ENCODE peak calls at places on chromosome 12, in nine cellular contexts. One of them, this sample, is unnamed.

GRCh38 chr12:93243689-93244513 is 133.8 kb upstream of the NUDT4 start:
- DNase-seq in PC-9: peak
- DNase-seq in AG04450: peak
- DNase-seq in astrocyte of the cerebellum: no peak
- DNase-seq in choroid plexus epithelial cell: peak
- DNase-seq in stomach: no peak
- DNase-seq in SK-N-SH: peak
- DNase-seq in GM23338: no peak
- DNase-seq in lower leg skin: no peak
- DNase-seq in this sample: peak

GRCh38 chr12:18430425-18431048 is 169.2 kb downstream of the PIK3C2G start:
- DNase-seq in PC-9: no peak
- DNase-seq in AG04450: peak
- DNase-seq in astrocyte of the cerebellum: peak
- DNase-seq in choroid plexus epithelial cell: peak
- DNase-seq in stomach: peak
- DNase-seq in SK-N-SH: peak
- DNase-seq in GM23338: peak
- DNase-seq in lower leg skin: no peak
- DNase-seq in this sample: peak

GRCh38 chr12:43737646-43738045 is 20.9 kb downstream of the PUS7L start:
- DNase-seq in PC-9: no peak
- DNase-seq in AG04450: no peak
- DNase-seq in astrocyte of the cerebellum: no peak
- DNase-seq in choroid plexus epithelial cell: peak
- DNase-seq in stomach: no peak
- DNase-seq in SK-N-SH: no peak
- DNase-seq in GM23338: no peak
- DNase-seq in lower leg skin: no peak
- DNase-seq in this sample: no peak

GRCh38 chr12:76996983-76997382 is 68.4 kb downstream of the E2F7 start:
- DNase-seq in PC-9: no peak
- DNase-seq in AG04450: no peak
- DNase-seq in astrocyte of the cerebellum: no peak
- DNase-seq in choroid plexus epithelial cell: no peak
- DNase-seq in stomach: no peak
- DNase-seq in SK-N-SH: no peak
- DNase-seq in GM23338: no peak
- DNase-seq in lower leg skin: no peak
- DNase-seq in this sample: no peak

GRCh38 chr12:132506730-132507538 is 17.0 kb downstream of the FBRSL1 start:
- DNase-seq in PC-9: no peak
- DNase-seq in AG04450: peak
- DNase-seq in astrocyte of the cerebellum: no peak
- DNase-seq in choroid plexus epithelial cell: peak
- DNase-seq in stomach: peak
- DNase-seq in SK-N-SH: peak
- DNase-seq in GM23338: no peak
- DNase-seq in lower leg skin: peak
- DNase-seq in this sample: no peak

GRCh38 chr12:93379432-93380308 is 1.9 kb downstream of the NUDT4 start:
- DNase-seq in PC-9: no peak
- DNase-seq in AG04450: no peak
- DNase-seq in astrocyte of the cerebellum: no peak
- DNase-seq in choroid plexus epithelial cell: no peak
- DNase-seq in stomach: no peak
- DNase-seq in SK-N-SH: no peak
- DNase-seq in GM23338: no peak
- DNase-seq in lower leg skin: no peak
- DNase-seq in this sample: no peak

GRCh38 chr12:1885082-1885596 is 33.3 kb downstream of the CACNA2D4 start:
- DNase-seq in PC-9: no peak
- DNase-seq in AG04450: no peak
- DNase-seq in astrocyte of the cerebellum: no peak
- DNase-seq in choroid plexus epithelial cell: no peak
- DNase-seq in stomach: no peak
- DNase-seq in SK-N-SH: no peak
- DNase-seq in GM23338: no peak
- DNase-seq in lower leg skin: peak
- DNase-seq in this sample: no peak

GRCh38 chr12:94304012-94304411 is 155.6 kb downstream of the PLXNC1 start:
- DNase-seq in PC-9: no peak
- DNase-seq in AG04450: no peak
- DNase-seq in astrocyte of the cerebellum: no peak
- DNase-seq in choroid plexus epithelial cell: no peak
- DNase-seq in stomach: no peak
- DNase-seq in SK-N-SH: no peak
- DNase-seq in GM23338: no peak
- DNase-seq in lower leg skin: no peak
- DNase-seq in this sample: no peak

GRCh38 chr12:6723607-6724408 is at the start of gene COPS7A:
- DNase-seq in PC-9: peak
- DNase-seq in AG04450: peak
- DNase-seq in astrocyte of the cerebellum: peak
- DNase-seq in choroid plexus epithelial cell: peak
- DNase-seq in stomach: peak
- DNase-seq in SK-N-SH: peak
- DNase-seq in GM23338: peak
- DNase-seq in lower leg skin: peak
- DNase-seq in this sample: peak

GRCh38 chr12:6724409-6724797 is 557 bp downstream of the COPS7A start:
- DNase-seq in PC-9: no peak
- DNase-seq in AG04450: no peak
- DNase-seq in astrocyte of the cerebellum: no peak
- DNase-seq in choroid plexus epithelial cell: no peak
- DNase-seq in stomach: peak
- DNase-seq in SK-N-SH: peak
- DNase-seq in GM23338: peak
- DNase-seq in lower leg skin: no peak
- DNase-seq in this sample: no peak

GRCh38 chr12:6716874-6717437 is 6.9 kb upstream of the COPS7A start:
- DNase-seq in PC-9: no peak
- DNase-seq in AG04450: no peak
- DNase-seq in astrocyte of the cerebellum: no peak
- DNase-seq in choroid plexus epithelial cell: no peak
- DNase-seq in stomach: no peak
- DNase-seq in SK-N-SH: no peak
- DNase-seq in GM23338: no peak
- DNase-seq in lower leg skin: no peak
- DNase-seq in this sample: no peak

GRCh38 chr12:6725350-6725749 is 1.5 kb downstream of the COPS7A start:
- DNase-seq in PC-9: no peak
- DNase-seq in AG04450: no peak
- DNase-seq in astrocyte of the cerebellum: no peak
- DNase-seq in choroid plexus epithelial cell: no peak
- DNase-seq in stomach: no peak
- DNase-seq in SK-N-SH: no peak
- DNase-seq in GM23338: no peak
- DNase-seq in lower leg skin: no peak
- DNase-seq in this sample: no peak

DNA sequence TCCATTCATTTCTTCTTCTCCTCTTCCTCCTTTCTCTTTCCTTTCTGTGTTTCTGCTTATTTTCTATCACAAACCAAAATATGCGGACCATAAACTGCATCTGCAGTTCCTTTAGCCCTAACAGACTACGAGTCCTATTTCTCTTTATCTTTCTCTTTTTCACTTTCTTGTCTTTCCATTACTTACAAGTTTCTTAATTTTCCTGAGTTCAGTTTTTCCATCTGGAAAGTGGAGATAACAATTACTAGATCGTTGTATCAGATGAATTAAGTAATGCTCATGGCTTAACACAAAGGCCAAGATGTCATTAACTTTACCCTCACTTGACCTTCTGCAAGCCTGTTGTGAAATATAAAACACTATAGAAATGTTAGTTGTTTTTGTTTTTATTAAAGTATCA is 983 bp upstream of the COPS7A start:
- DNase-seq in PC-9: no peak
- DNase-seq in AG04450: no peak
- DNase-seq in astrocyte of the cerebellum: no peak
- DNase-seq in choroid plexus epithelial cell: no peak
- DNase-seq in stomach: no peak
- DNase-seq in SK-N-SH: no peak
- DNase-seq in GM23338: no peak
- DNase-seq in lower leg skin: no peak
- DNase-seq in this sample: no peak
- H3K4me3 ChIP-seq in PC-9: peak
- H3K4me3 ChIP-seq in AG04450: no peak
- H3K4me3 ChIP-seq in astrocyte of the cerebellum: no peak
- H3K4me3 ChIP-seq in choroid plexus epithelial cell: no peak
- H3K4me3 ChIP-seq in stomach: no peak
- H3K4me3 ChIP-seq in SK-N-SH: no peak
- H3K4me3 ChIP-seq in GM23338: peak
- H3K4me3 ChIP-seq in lower leg skin: no peak
- H3K4me3 ChIP-seq in this sample: no peak

DNA sequence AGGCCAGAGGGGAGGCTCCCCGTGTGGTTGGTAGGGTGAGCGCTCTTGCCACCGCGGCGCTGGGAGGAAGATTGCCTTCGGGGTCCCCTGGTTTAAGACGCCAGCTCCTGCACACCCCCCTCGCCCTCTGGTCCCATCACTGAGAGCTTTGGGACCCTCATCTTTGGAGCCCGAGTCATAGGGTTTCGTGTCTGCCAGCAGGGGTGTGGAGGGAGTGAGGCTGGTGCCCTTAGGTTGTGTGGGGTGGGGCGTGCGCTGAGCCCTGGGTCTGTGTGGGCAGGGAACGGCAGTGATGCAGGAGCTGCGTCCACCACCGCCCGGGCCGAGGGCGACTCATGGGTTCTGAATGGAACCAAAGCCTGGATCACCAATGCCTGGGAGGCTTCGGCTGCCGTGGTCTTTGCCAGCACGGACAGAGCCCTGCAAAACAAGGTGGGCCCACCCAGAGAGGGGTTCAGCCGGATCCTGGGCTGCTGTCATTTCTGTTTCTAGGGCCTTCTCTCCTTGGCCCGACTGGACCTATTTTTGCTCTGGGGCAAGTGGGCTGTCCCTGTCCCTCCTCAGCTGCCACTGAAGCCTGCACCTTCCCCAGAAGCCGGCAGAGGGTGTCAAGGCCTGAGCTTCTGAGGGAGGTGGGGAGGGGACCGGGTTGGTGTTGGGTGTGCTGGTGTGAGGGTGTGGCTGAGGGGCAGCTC is 12.1 kb downstream of the ACADS start:
- DNase-seq in PC-9: no peak
- DNase-seq in AG04450: no peak
- DNase-seq in astrocyte of the cerebellum: no peak
- DNase-seq in choroid plexus epithelial cell: peak
- DNase-seq in stomach: no peak
- DNase-seq in SK-N-SH: no peak
- DNase-seq in GM23338: peak
- DNase-seq in lower leg skin: no peak
- DNase-seq in this sample: no peak
- TF ChIP-seq CTCF in PC-9: no peak
- TF ChIP-seq CTCF in AG04450: peak
- TF ChIP-seq CTCF in astrocyte of the cerebellum: peak
- TF ChIP-seq CTCF in choroid plexus epithelial cell: peak
- TF ChIP-seq CTCF in stomach: no peak
- TF ChIP-seq CTCF in SK-N-SH: no peak
- TF ChIP-seq CTCF in GM23338: peak
- TF ChIP-seq CTCF in lower leg skin: no peak
- TF ChIP-seq CTCF in this sample: peak

GRCh38 chr12:90280564-90281058 is 572.0 kb upstream of the ATP2B1 start:
- DNase-seq in PC-9: no peak
- DNase-seq in AG04450: no peak
- DNase-seq in astrocyte of the cerebellum: peak
- DNase-seq in choroid plexus epithelial cell: peak
- DNase-seq in stomach: no peak
- DNase-seq in SK-N-SH: no peak
- DNase-seq in GM23338: no peak
- DNase-seq in lower leg skin: no peak
- DNase-seq in this sample: no peak
- H3K4me3 ChIP-seq in PC-9: no peak
- H3K4me3 ChIP-seq in AG04450: no peak
- H3K4me3 ChIP-seq in astrocyte of the cerebellum: no peak
- H3K4me3 ChIP-seq in choroid plexus epithelial cell: no peak
- H3K4me3 ChIP-seq in stomach: no peak
- H3K4me3 ChIP-seq in SK-N-SH: no peak
- H3K4me3 ChIP-seq in GM23338: no peak
- H3K4me3 ChIP-seq in lower leg skin: no peak
- H3K4me3 ChIP-seq in this sample: no peak

GRCh38 chr12:75289678-75290200 is 40.4 kb downstream of the CAPS2 start:
- DNase-seq in PC-9: no peak
- DNase-seq in AG04450: no peak
- DNase-seq in astrocyte of the cerebellum: peak
- DNase-seq in choroid plexus epithelial cell: peak
- DNase-seq in stomach: no peak
- DNase-seq in SK-N-SH: no peak
- DNase-seq in GM23338: no peak
- DNase-seq in lower leg skin: no peak
- DNase-seq in this sample: no peak
- TF ChIP-seq CTCF in PC-9: peak
- TF ChIP-seq CTCF in AG04450: peak
- TF ChIP-seq CTCF in astrocyte of the cerebellum: no peak
- TF ChIP-seq CTCF in choroid plexus epithelial cell: peak
- TF ChIP-seq CTCF in stomach: no peak
- TF ChIP-seq CTCF in SK-N-SH: peak
- TF ChIP-seq CTCF in GM23338: no peak
- TF ChIP-seq CTCF in lower leg skin: no peak
- TF ChIP-seq CTCF in this sample: peak

GRCh38 chr12:54000774-54001114 is 783 bp downstream of the HOXC9 start:
- DNase-seq in PC-9: no peak
- DNase-seq in AG04450: no peak
- DNase-seq in astrocyte of the cerebellum: no peak
- DNase-seq in choroid plexus epithelial cell: no peak
- DNase-seq in stomach: no peak
- DNase-seq in SK-N-SH: no peak
- DNase-seq in GM23338: no peak
- DNase-seq in lower leg skin: no peak
- DNase-seq in this sample: no peak
- H3K4me3 ChIP-seq in PC-9: no peak
- H3K4me3 ChIP-seq in AG04450: no peak
- H3K4me3 ChIP-seq in astrocyte of the cerebellum: no peak
- H3K4me3 ChIP-seq in choroid plexus epithelial cell: no peak
- H3K4me3 ChIP-seq in stomach: peak
- H3K4me3 ChIP-seq in SK-N-SH: peak
- H3K4me3 ChIP-seq in GM23338: peak
- H3K4me3 ChIP-seq in lower leg skin: peak
- H3K4me3 ChIP-seq in this sample: peak

This sample was measured in AG09309.